ENCODE peak calls at places on chromosome 3, in five cellular contexts. B, V, D, Q and Y are unnamed samples.

GRCh38 chr3:24145481-24145880 is 200.4 kb downstream of the NR1D2 start:
- DNase-seq in B (no peak), V (no peak), D (no peak), Q (no peak), Y (no peak)

GRCh38 chr3:71495708-71496472 is 87.6 kb downstream of the FOXP1 start:
- DNase-seq in B (no peak), V (no peak), D (peak; percentile 47), Q (no peak), Y (no peak)

GRCh38 chr3:189270248-189270832 is 98.6 kb downstream of the TPRG1 start:
- DNase-seq in B (no peak), V (peak; percentile 48), D (peak; percentile 38), Q (peak; percentile 33), Y (no peak)

GRCh38 chr3:52841211-52841980 is 6.6 kb upstream of the MUSTN1 start:
- DNase-seq in B (no peak), V (no peak), D (no peak), Q (no peak), Y (no peak)

GRCh38 chr3:190224466-190225185 is 97.6 kb downstream of the CLDN1 start:
- DNase-seq in B (no peak), V (no peak), D (no peak), Q (no peak), Y (no peak)

GRCh38 chr3:197542741-197543454 is 12.9 kb downstream of the BDH1 start:
- DNase-seq in B (peak; percentile 21), V (no peak), D (no peak), Q (no peak), Y (no peak)

GRCh38 chr3:156233875-156234274 is 113.5 kb downstream of the KCNAB1 start:
- DNase-seq in B (no peak), V (no peak), D (peak; percentile 17), Q (no peak), Y (no peak)

GRCh38 chr3:154900777-154901176 is 179.3 kb upstream of the MME start:
- DNase-seq in B (no peak), V (no peak), D (no peak), Q (no peak), Y (no peak)

GRCh38 chr3:102478160-102478559 is 43.3 kb downstream of the ZPLD1 start:
- DNase-seq in B (no peak), V (no peak), D (no peak), Q (no peak), Y (no peak)

GRCh38 chr3:49536875-49537533 is 17.3 kb upstream of the BSN start:
- DNase-seq in B (no peak), V (no peak), D (no peak), Q (no peak), Y (no peak)

GRCh38 chr3:143139786-143140185 is 20.2 kb downstream of the CHST2 start:
- DNase-seq in B (no peak), V (no peak), D (peak; percentile 44), Q (no peak), Y (no peak)

GRCh38 chr3:130772124-130772523 is 25.5 kb upstream of the PIK3R4 start:
- DNase-seq in B (no peak), V (no peak), D (no peak), Q (no peak), Y (no peak)

GRCh38 chr3:127858477-127858876 is 36.2 kb upstream of the MGLL start:
- DNase-seq in B (no peak), V (no peak), D (no peak), Q (no peak), Y (no peak)

GRCh38 chr3:27914199-27914598 is 192.1 kb upstream of the EOMES start:
- DNase-seq in B (no peak), V (no peak), D (no peak), Q (peak; percentile 7), Y (no peak)

GRCh38 chr3:125443923-125444322 is 68.8 kb upstream of the ZNF148 start:
- DNase-seq in B (no peak), V (peak; percentile 64), D (no peak), Q (no peak), Y (no peak)

GRCh38 chr3:9351709-9352126 is 11.1 kb upstream of the THUMPD3 start:
- DNase-seq in B (no peak), V (no peak), D (no peak), Q (no peak), Y (no peak)

GRCh38 chr3:141575879-141576743 is 89.3 kb downstream of the RASA2 start:
- DNase-seq in B (no peak), V (no peak), D (no peak), Q (no peak), Y (no peak)

GRCh38 chr3:159892801-159893200 is 95.8 kb upstream of the IL12A start:
- DNase-seq in B (no peak), V (no peak), D (no peak), Q (no peak), Y (no peak)

GRCh38 chr3:188365184-188365583 is 211.2 kb downstream of the LPP start:
- DNase-seq in B (no peak), V (no peak), D (no peak), Q (no peak), Y (no peak)

GRCh38 chr3:14889943-14890342 is 57.4 kb upstream of the NR2C2 start:
- DNase-seq in B (no peak), V (no peak), D (no peak), Q (no peak), Y (no peak)

GRCh38 chr3:169666501-169667379 is 3.2 kb upstream of the MECOM start:
- DNase-seq in B (no peak), V (no peak), D (no peak), Q (no peak), Y (no peak)

GRCh38 chr3:196666001-196666867 is 26.7 kb downstream of the NRROS start:
- DNase-seq in B (peak; percentile 25), V (no peak), D (peak; percentile 85), Q (no peak), Y (no peak)

GRCh38 chr3:191246628-191247027 is 47.6 kb downstream of the OSTN start:
- DNase-seq in B (no peak), V (no peak), D (peak; percentile 32), Q (no peak), Y (no peak)

GRCh38 chr3:98032881-98033280 is 2.2 kb downstream of the GABRR3 start:
- DNase-seq in B (no peak), V (no peak), D (no peak), Q (no peak), Y (no peak)

GRCh38 chr3:61136191-61136590 is 115.1 kb downstream of the FHIT start:
- DNase-seq in B (no peak), V (no peak), D (no peak), Q (no peak), Y (no peak)